ENCODE peak calls at places on chromosome 19, in four cellular contexts. One of them, this sample, is unnamed.

GRCh38 chr19:55146648-55147218 is 2.3 kb downstream of the TNNT1 start:
- DNase-seq in epithelial cell of proximal tubule: no peak
- DNase-seq in stimulated activated CD8-positive, alpha-beta memory T cell treated with anti-CD3 and anti-CD28 coated beads, Interleukin-15, amount 100 ng/mL, for 4 hours: no peak
- DNase-seq in heart right ventricle: no peak
- DNase-seq in this sample: peak

GRCh38 chr19:5947435-5947834 is 30.5 kb downstream of the RANBP3 start:
- DNase-seq in epithelial cell of proximal tubule: no peak
- DNase-seq in stimulated activated CD8-positive, alpha-beta memory T cell treated with anti-CD3 and anti-CD28 coated beads, Interleukin-15, amount 100 ng/mL, for 4 hours: no peak
- DNase-seq in heart right ventricle: peak
- DNase-seq in this sample: no peak

GRCh38 chr19:21463449-21464105 is 41.8 kb upstream of the ZNF429 start:
- DNase-seq in stimulated activated CD8-positive, alpha-beta memory T cell treated with anti-CD3 and anti-CD28 coated beads, Interleukin-15, amount 100 ng/mL, for 4 hours: no peak
- DNase-seq in epithelial cell of proximal tubule: peak
- DNase-seq in heart right ventricle: peak
- DNase-seq in this sample: no peak

GRCh38 chr19:16457195-16457953 is 14.4 kb downstream of the EPS15L1 start:
- DNase-seq in stimulated activated CD8-positive, alpha-beta memory T cell treated with anti-CD3 and anti-CD28 coated beads, Interleukin-15, amount 100 ng/mL, for 4 hours: no peak
- DNase-seq in heart right ventricle: peak
- DNase-seq in epithelial cell of proximal tubule: no peak
- DNase-seq in this sample: peak

GRCh38 chr19:37914908-37915307 is 7.9 kb downstream of the SIPA1L3 start:
- DNase-seq in heart right ventricle: no peak
- DNase-seq in epithelial cell of proximal tubule: no peak
- DNase-seq in stimulated activated CD8-positive, alpha-beta memory T cell treated with anti-CD3 and anti-CD28 coated beads, Interleukin-15, amount 100 ng/mL, for 4 hours: no peak
- DNase-seq in this sample: no peak

GRCh38 chr19:30202060-30202600 is 170.1 kb upstream of the ZNF536 start:
- DNase-seq in stimulated activated CD8-positive, alpha-beta memory T cell treated with anti-CD3 and anti-CD28 coated beads, Interleukin-15, amount 100 ng/mL, for 4 hours: no peak
- DNase-seq in epithelial cell of proximal tubule: no peak
- DNase-seq in heart right ventricle: no peak
- DNase-seq in this sample: no peak

GRCh38 chr19:16661480-16662034 is 618 bp downstream of the TMEM38A start:
- DNase-seq in heart right ventricle: peak
- DNase-seq in stimulated activated CD8-positive, alpha-beta memory T cell treated with anti-CD3 and anti-CD28 coated beads, Interleukin-15, amount 100 ng/mL, for 4 hours: no peak
- DNase-seq in epithelial cell of proximal tubule: no peak
- DNase-seq in this sample: no peak

GRCh38 chr19:49427339-49427738 is 2.2 kb downstream of the GFY start:
- DNase-seq in heart right ventricle: no peak
- DNase-seq in epithelial cell of proximal tubule: no peak
- DNase-seq in stimulated activated CD8-positive, alpha-beta memory T cell treated with anti-CD3 and anti-CD28 coated beads, Interleukin-15, amount 100 ng/mL, for 4 hours: no peak
- DNase-seq in this sample: no peak

GRCh38 chr19:35052599-35053190 is 11.2 kb downstream of the HPN start:
- DNase-seq in stimulated activated CD8-positive, alpha-beta memory T cell treated with anti-CD3 and anti-CD28 coated beads, Interleukin-15, amount 100 ng/mL, for 4 hours: no peak
- DNase-seq in heart right ventricle: no peak
- DNase-seq in epithelial cell of proximal tubule: no peak
- DNase-seq in this sample: no peak

GRCh38 chr19:48342841-48343540 is 17.6 kb downstream of the EMP3 start:
- DNase-seq in heart right ventricle: no peak
- DNase-seq in epithelial cell of proximal tubule: no peak
- DNase-seq in stimulated activated CD8-positive, alpha-beta memory T cell treated with anti-CD3 and anti-CD28 coated beads, Interleukin-15, amount 100 ng/mL, for 4 hours: no peak
- DNase-seq in this sample: no peak

GRCh38 chr19:35639863-35640262 is 1.7 kb upstream of the ETV2 start:
- DNase-seq in stimulated activated CD8-positive, alpha-beta memory T cell treated with anti-CD3 and anti-CD28 coated beads, Interleukin-15, amount 100 ng/mL, for 4 hours: no peak
- DNase-seq in epithelial cell of proximal tubule: no peak
- DNase-seq in heart right ventricle: no peak
- DNase-seq in this sample: no peak

GRCh38 chr19:32063601-32064000 is 281.8 kb upstream of the ZNF507 start:
- DNase-seq in epithelial cell of proximal tubule: no peak
- DNase-seq in heart right ventricle: peak
- DNase-seq in stimulated activated CD8-positive, alpha-beta memory T cell treated with anti-CD3 and anti-CD28 coated beads, Interleukin-15, amount 100 ng/mL, for 4 hours: no peak
- DNase-seq in this sample: no peak

GRCh38 chr19:41734585-41734984 is 20.7 kb upstream of the CEACAM6 start:
- DNase-seq in epithelial cell of proximal tubule: no peak
- DNase-seq in heart right ventricle: no peak
- DNase-seq in stimulated activated CD8-positive, alpha-beta memory T cell treated with anti-CD3 and anti-CD28 coated beads, Interleukin-15, amount 100 ng/mL, for 4 hours: no peak
- DNase-seq in this sample: no peak

GRCh38 chr19:54154603-54155345 is 4.7 kb downstream of the LENG1 start:
- DNase-seq in heart right ventricle: no peak
- DNase-seq in stimulated activated CD8-positive, alpha-beta memory T cell treated with anti-CD3 and anti-CD28 coated beads, Interleukin-15, amount 100 ng/mL, for 4 hours: no peak
- DNase-seq in epithelial cell of proximal tubule: no peak
- DNase-seq in this sample: no peak

GRCh38 chr19:55210120-55210493 is 806 bp upstream of the PTPRH start:
- DNase-seq in epithelial cell of proximal tubule: peak
- DNase-seq in stimulated activated CD8-positive, alpha-beta memory T cell treated with anti-CD3 and anti-CD28 coated beads, Interleukin-15, amount 100 ng/mL, for 4 hours: no peak
- DNase-seq in heart right ventricle: no peak
- DNase-seq in this sample: peak

GRCh38 chr19:35717665-35718344 is at the start of gene KMT2B:
- DNase-seq in epithelial cell of proximal tubule: no peak
- DNase-seq in stimulated activated CD8-positive, alpha-beta memory T cell treated with anti-CD3 and anti-CD28 coated beads, Interleukin-15, amount 100 ng/mL, for 4 hours: no peak
- DNase-seq in heart right ventricle: no peak
- DNase-seq in this sample: no peak

GRCh38 chr19:6536138-6536671 is 5.4 kb downstream of the TNFSF9 start:
- DNase-seq in stimulated activated CD8-positive, alpha-beta memory T cell treated with anti-CD3 and anti-CD28 coated beads, Interleukin-15, amount 100 ng/mL, for 4 hours: peak
- DNase-seq in heart right ventricle: no peak
- DNase-seq in epithelial cell of proximal tubule: no peak
- DNase-seq in this sample: peak

GRCh38 chr19:17125728-17126677 is 50.4 kb downstream of the MYO9B start:
- DNase-seq in epithelial cell of proximal tubule: no peak
- DNase-seq in heart right ventricle: peak
- DNase-seq in stimulated activated CD8-positive, alpha-beta memory T cell treated with anti-CD3 and anti-CD28 coated beads, Interleukin-15, amount 100 ng/mL, for 4 hours: peak
- DNase-seq in this sample: no peak

GRCh38 chr19:10766681-10767201 is 48.9 kb downstream of the DNM2 start:
- DNase-seq in heart right ventricle: no peak
- DNase-seq in epithelial cell of proximal tubule: no peak
- DNase-seq in stimulated activated CD8-positive, alpha-beta memory T cell treated with anti-CD3 and anti-CD28 coated beads, Interleukin-15, amount 100 ng/mL, for 4 hours: no peak
- DNase-seq in this sample: no peak

GRCh38 chr19:40614595-40615411 is 13.6 kb downstream of the LTBP4 start:
- DNase-seq in epithelial cell of proximal tubule: no peak
- DNase-seq in heart right ventricle: peak
- DNase-seq in stimulated activated CD8-positive, alpha-beta memory T cell treated with anti-CD3 and anti-CD28 coated beads, Interleukin-15, amount 100 ng/mL, for 4 hours: peak
- DNase-seq in this sample: no peak

GRCh38 chr19:2462635-2463421 is 6.1 kb upstream of the LMNB2 start:
- DNase-seq in epithelial cell of proximal tubule: no peak
- DNase-seq in stimulated activated CD8-positive, alpha-beta memory T cell treated with anti-CD3 and anti-CD28 coated beads, Interleukin-15, amount 100 ng/mL, for 4 hours: no peak
- DNase-seq in heart right ventricle: peak
- DNase-seq in this sample: peak

GRCh38 chr19:57888494-57889231 is at the start of gene ZNF814:
- DNase-seq in epithelial cell of proximal tubule: peak
- DNase-seq in stimulated activated CD8-positive, alpha-beta memory T cell treated with anti-CD3 and anti-CD28 coated beads, Interleukin-15, amount 100 ng/mL, for 4 hours: peak
- DNase-seq in heart right ventricle: peak
- DNase-seq in this sample: no peak

GRCh38 chr19:41801682-41802317 is 5.4 kb downstream of the CEACAM3 start:
- DNase-seq in stimulated activated CD8-positive, alpha-beta memory T cell treated with anti-CD3 and anti-CD28 coated beads, Interleukin-15, amount 100 ng/mL, for 4 hours: no peak
- DNase-seq in heart right ventricle: no peak
- DNase-seq in epithelial cell of proximal tubule: no peak
- DNase-seq in this sample: no peak

GRCh38 chr19:3249408-3249807 is 24.9 kb downstream of the CELF5 start:
- DNase-seq in heart right ventricle: no peak
- DNase-seq in stimulated activated CD8-positive, alpha-beta memory T cell treated with anti-CD3 and anti-CD28 coated beads, Interleukin-15, amount 100 ng/mL, for 4 hours: no peak
- DNase-seq in epithelial cell of proximal tubule: no peak
- DNase-seq in this sample: peak

GRCh38 chr19:52099497-52100138 is 4.1 kb upstream of the ZNF841 start:
- DNase-seq in epithelial cell of proximal tubule: no peak
- DNase-seq in heart right ventricle: no peak
- DNase-seq in stimulated activated CD8-positive, alpha-beta memory T cell treated with anti-CD3 and anti-CD28 coated beads, Interleukin-15, amount 100 ng/mL, for 4 hours: no peak
- DNase-seq in this sample: peak

GRCh38 chr19:3760871-3761361 is 576 bp downstream of the APBA3 start:
- DNase-seq in stimulated activated CD8-positive, alpha-beta memory T cell treated with anti-CD3 and anti-CD28 coated beads, Interleukin-15, amount 100 ng/mL, for 4 hours: no peak
- DNase-seq in epithelial cell of proximal tubule: no peak
- DNase-seq in heart right ventricle: peak
- DNase-seq in this sample: no peak

This sample was measured in HepG2.